ENCODE peak calls at places on chromosomes 13 and 19, in seven cellular contexts. P, U, A, V, C, J and I are unnamed samples.

GRCh38 chr19:16235811-16236710 is 38.4 kb downstream of the AP1M1 start:
- DNase-seq in P (no peak), C (no peak), U (no peak), A (no peak), V (no peak), J (peak; percentile 22), I (no peak)

GRCh38 chr19:50266896-50267295 is 62.3 kb downstream of the KCNC3 start:
- DNase-seq in C (no peak), A (no peak), U (peak; percentile 59), P (peak; percentile 47), V (peak; percentile 84), J (peak; percentile 50), I (peak; percentile 91)

GRCh38 chr19:52941941-52942370 is 18.7 kb upstream of the ZNF888 start:
- DNase-seq in A (no peak), C (no peak), V (no peak), U (peak; percentile 55), P (no peak), J (peak; percentile 25), I (peak; percentile 34)

GRCh38 chr19:47713046-47714021 is at the start of gene EHD2:
- DNase-seq in U (peak; percentile 89), J (peak; percentile 88), P (no peak), V (no peak), C (no peak), A (no peak), I (peak; percentile 74)

GRCh38 chr19:8310342-8311055 is 2.3 kb upstream of the CD320 start:
- DNase-seq in V (no peak), J (no peak), A (no peak), P (no peak), U (no peak), C (no peak), I (no peak)

GRCh38 chr13:44263920-44264610 is 109.6 kb upstream of the SERP2 start:
- DNase-seq in C (no peak), U (no peak), A (no peak), V (no peak), P (no peak), J (no peak), I (no peak)

GRCh38 chr19:27844261-27844660 is 1368.7 kb downstream of the UQCRFS1 start:
- DNase-seq in J (no peak), V (no peak), A (no peak), U (no peak), P (no peak), C (no peak), I (no peak)

GRCh38 chr13:94014461-94014860 is 465.0 kb downstream of the DCT start:
- DNase-seq in C (no peak), J (no peak), V (no peak), U (no peak), P (no peak), A (no peak), I (no peak)

GRCh38 chr19:50703915-50704548 is 15.6 kb downstream of the SHANK1 start:
- DNase-seq in V (no peak), C (peak; percentile 10), U (peak; percentile 67), J (no peak), A (no peak), P (peak; percentile 26), I (peak; percentile 55)

GRCh38 chr19:34508540-34508939 is 27.0 kb downstream of the WTIP start:
- DNase-seq in V (no peak), C (no peak), U (peak; percentile 21), P (no peak), A (no peak), J (peak; percentile 44), I (no peak)
- TF ChIP-seq JUND in V (no peak), C (no peak), U (no peak), P (no peak), A (no peak), J (no peak), I (no peak)

GRCh38 chr13:103695320-103695719 is 629.1 kb upstream of the SLC10A2 start:
- DNase-seq in P (no peak), U (no peak), V (no peak), C (no peak), J (no peak), A (no peak), I (no peak)
- TF ChIP-seq JUND in P (no peak), U (no peak), V (no peak), C (no peak), J (no peak), A (no peak), I (no peak)

GRCh38 chr13:74930402-74931165 is 551.4 kb downstream of the TBC1D4 start:
- DNase-seq in U (no peak), C (no peak), V (no peak), P (no peak), A (no peak), J (no peak), I (no peak)

GRCh38 chr13:74927823-74928222 is 554.1 kb downstream of the TBC1D4 start:
- DNase-seq in C (no peak), J (no peak), A (no peak), U (no peak), V (no peak), P (no peak), I (no peak)

GRCh38 chr13:74931698-74932433 is 550.1 kb downstream of the TBC1D4 start:
- DNase-seq in A (no peak), U (no peak), V (no peak), C (no peak), P (no peak), J (peak; percentile 35), I (no peak)

GRCh38 chr13:74929436-74929835 is 552.5 kb downstream of the TBC1D4 start:
- DNase-seq in U (no peak), A (no peak), P (no peak), J (no peak), V (no peak), C (no peak), I (no peak)
- TF ChIP-seq JUND in U (no peak), A (no peak), P (no peak), J (no peak), V (no peak), C (no peak), I (no peak)

GRCh38 chr13:29707876-29708543 is 112.5 kb upstream of the SLC7A1 start:
- DNase-seq in V (peak; percentile 59), J (peak; percentile 41), A (no peak), C (peak; percentile 44), P (peak; percentile 21), U (peak; percentile 52), I (peak; percentile 56)
- TF ChIP-seq JUND in V (no peak), J (no peak), A (no peak), C (no peak), P (no peak), U (no peak), I (no peak)